ENCODE peak calls at places on chromosomes 2 and 18, in eight cellular contexts. One of them, this sample, is unnamed.

GRCh38 chr2:72035518-72036172 is 112.0 kb downstream of the CYP26B1 start:
- DNase-seq in endothelial cell: no peak
- DNase-seq in AG09319: no peak
- DNase-seq in choroid plexus epithelial cell: peak
- DNase-seq in A549: no peak
- DNase-seq in K562: peak
- DNase-seq in epithelial cell of esophagus: peak
- DNase-seq in NB4: peak
- DNase-seq in this sample: no peak

GRCh38 chr2:137975280-137976271 is 11.3 kb downstream of the HNMT start:
- DNase-seq in endothelial cell: no peak
- DNase-seq in AG09319: no peak
- DNase-seq in choroid plexus epithelial cell: no peak
- DNase-seq in A549: no peak
- DNase-seq in K562: no peak
- DNase-seq in epithelial cell of esophagus: peak
- DNase-seq in NB4: no peak
- DNase-seq in this sample: no peak

GRCh38 chr2:20438334-20439192 is 8.3 kb upstream of the RHOB start:
- DNase-seq in endothelial cell: no peak
- DNase-seq in AG09319: no peak
- DNase-seq in choroid plexus epithelial cell: peak
- DNase-seq in A549: peak
- DNase-seq in K562: no peak
- DNase-seq in epithelial cell of esophagus: peak
- DNase-seq in NB4: peak
- DNase-seq in this sample: peak

GRCh38 chr2:237955640-237956401 is 11.0 kb upstream of the UBE2F start:
- DNase-seq in endothelial cell: no peak
- DNase-seq in AG09319: no peak
- DNase-seq in choroid plexus epithelial cell: no peak
- DNase-seq in A549: no peak
- DNase-seq in K562: no peak
- DNase-seq in epithelial cell of esophagus: no peak
- DNase-seq in NB4: no peak
- DNase-seq in this sample: no peak

GRCh38 chr2:204277226-204277625 is 268.0 kb upstream of the PARD3B start:
- DNase-seq in endothelial cell: no peak
- DNase-seq in AG09319: no peak
- DNase-seq in choroid plexus epithelial cell: no peak
- DNase-seq in A549: no peak
- DNase-seq in K562: no peak
- DNase-seq in epithelial cell of esophagus: no peak
- DNase-seq in NB4: no peak
- DNase-seq in this sample: no peak

GRCh38 chr2:23420091-23420839 is 35.3 kb downstream of the KLHL29 start:
- DNase-seq in endothelial cell: no peak
- DNase-seq in AG09319: no peak
- DNase-seq in choroid plexus epithelial cell: no peak
- DNase-seq in A549: no peak
- DNase-seq in K562: no peak
- DNase-seq in epithelial cell of esophagus: no peak
- DNase-seq in NB4: no peak
- DNase-seq in this sample: no peak

GRCh38 chr18:9792565-9793226 is 84.6 kb downstream of the RAB31 start:
- DNase-seq in endothelial cell: peak
- DNase-seq in AG09319: no peak
- DNase-seq in choroid plexus epithelial cell: no peak
- DNase-seq in A549: peak
- DNase-seq in K562: peak
- DNase-seq in epithelial cell of esophagus: no peak
- DNase-seq in NB4: peak
- DNase-seq in this sample: no peak

GRCh38 chr18:70621710-70622109 is 332.9 kb downstream of the SOCS6 start:
- DNase-seq in endothelial cell: no peak
- DNase-seq in AG09319: no peak
- DNase-seq in choroid plexus epithelial cell: no peak
- DNase-seq in A549: no peak
- DNase-seq in K562: no peak
- DNase-seq in epithelial cell of esophagus: no peak
- DNase-seq in NB4: peak
- DNase-seq in this sample: no peak

GRCh38 chr2:72630767-72631166 is 195.1 kb downstream of the EXOC6B start:
- DNase-seq in endothelial cell: no peak
- DNase-seq in AG09319: peak
- DNase-seq in choroid plexus epithelial cell: peak
- DNase-seq in A549: peak
- DNase-seq in K562: no peak
- DNase-seq in epithelial cell of esophagus: peak
- DNase-seq in NB4: no peak
- DNase-seq in this sample: no peak

GRCh38 chr2:9809064-9809356 is 34.3 kb upstream of the TAF1B start:
- DNase-seq in endothelial cell: no peak
- DNase-seq in AG09319: no peak
- DNase-seq in choroid plexus epithelial cell: no peak
- DNase-seq in A549: no peak
- DNase-seq in K562: no peak
- DNase-seq in epithelial cell of esophagus: peak
- DNase-seq in NB4: no peak
- DNase-seq in this sample: no peak

GRCh38 chr2:74908763-74909444 is 49.5 kb upstream of the POLE4 start:
- DNase-seq in endothelial cell: no peak
- DNase-seq in AG09319: no peak
- DNase-seq in choroid plexus epithelial cell: no peak
- DNase-seq in A549: no peak
- DNase-seq in K562: no peak
- DNase-seq in epithelial cell of esophagus: peak
- DNase-seq in NB4: no peak
- DNase-seq in this sample: no peak

GRCh38 chr2:56448999-56449431 is 265.2 kb downstream of the CCDC85A start:
- DNase-seq in endothelial cell: no peak
- DNase-seq in AG09319: no peak
- DNase-seq in choroid plexus epithelial cell: no peak
- DNase-seq in A549: peak
- DNase-seq in K562: no peak
- DNase-seq in epithelial cell of esophagus: peak
- DNase-seq in NB4: no peak
- DNase-seq in this sample: no peak

DNA sequence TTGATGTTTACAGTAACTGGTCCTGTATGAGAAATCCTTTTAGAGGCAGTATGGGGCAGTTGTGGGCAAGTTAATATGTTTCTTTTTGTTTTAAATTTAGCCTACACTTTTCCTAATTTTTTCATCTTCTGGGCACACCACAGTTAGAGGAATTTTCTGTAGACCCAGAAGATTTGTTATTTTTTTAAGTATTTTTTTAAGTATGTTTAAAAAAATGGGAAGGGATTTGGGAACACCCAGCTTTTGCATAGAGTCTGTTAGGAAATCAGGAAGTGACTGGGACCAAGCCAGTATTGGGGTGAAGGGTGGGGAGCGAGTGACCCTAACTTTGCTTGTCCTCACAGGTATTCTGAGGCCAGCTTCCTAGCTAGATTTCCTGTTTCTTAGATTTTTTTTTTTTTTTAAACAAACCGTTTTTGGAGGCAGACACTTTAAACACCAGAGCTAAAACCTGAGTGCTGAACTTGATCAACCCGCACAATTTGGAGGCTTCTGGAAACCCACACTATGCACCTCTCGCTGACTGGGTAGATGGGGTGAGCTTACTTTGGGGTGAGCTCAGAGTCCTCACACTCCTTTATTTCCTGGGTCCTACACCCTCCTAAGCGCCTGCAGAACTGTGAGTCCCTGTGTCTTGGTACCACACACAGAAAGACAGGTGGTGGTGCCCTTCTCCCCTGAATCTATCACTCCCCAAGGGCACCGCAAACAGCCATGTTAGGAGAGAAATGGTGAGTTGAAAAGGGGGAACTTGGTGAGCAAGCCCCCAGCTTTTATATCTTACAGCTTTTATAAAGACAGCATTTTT is 5.2 kb downstream of the GATA6 start:
- DNase-seq in endothelial cell: no peak
- DNase-seq in AG09319: no peak
- DNase-seq in choroid plexus epithelial cell: peak
- DNase-seq in A549: no peak
- DNase-seq in K562: no peak
- DNase-seq in epithelial cell of esophagus: no peak
- DNase-seq in NB4: no peak
- DNase-seq in this sample: no peak
- TF ChIP-seq CTCF in endothelial cell: no peak
- TF ChIP-seq CTCF in AG09319: no peak
- TF ChIP-seq CTCF in choroid plexus epithelial cell: peak
- TF ChIP-seq CTCF in A549: no peak
- TF ChIP-seq CTCF in K562: no peak
- TF ChIP-seq CTCF in epithelial cell of esophagus: no peak
- TF ChIP-seq CTCF in NB4: no peak
- TF ChIP-seq CTCF in this sample: no peak

DNA sequence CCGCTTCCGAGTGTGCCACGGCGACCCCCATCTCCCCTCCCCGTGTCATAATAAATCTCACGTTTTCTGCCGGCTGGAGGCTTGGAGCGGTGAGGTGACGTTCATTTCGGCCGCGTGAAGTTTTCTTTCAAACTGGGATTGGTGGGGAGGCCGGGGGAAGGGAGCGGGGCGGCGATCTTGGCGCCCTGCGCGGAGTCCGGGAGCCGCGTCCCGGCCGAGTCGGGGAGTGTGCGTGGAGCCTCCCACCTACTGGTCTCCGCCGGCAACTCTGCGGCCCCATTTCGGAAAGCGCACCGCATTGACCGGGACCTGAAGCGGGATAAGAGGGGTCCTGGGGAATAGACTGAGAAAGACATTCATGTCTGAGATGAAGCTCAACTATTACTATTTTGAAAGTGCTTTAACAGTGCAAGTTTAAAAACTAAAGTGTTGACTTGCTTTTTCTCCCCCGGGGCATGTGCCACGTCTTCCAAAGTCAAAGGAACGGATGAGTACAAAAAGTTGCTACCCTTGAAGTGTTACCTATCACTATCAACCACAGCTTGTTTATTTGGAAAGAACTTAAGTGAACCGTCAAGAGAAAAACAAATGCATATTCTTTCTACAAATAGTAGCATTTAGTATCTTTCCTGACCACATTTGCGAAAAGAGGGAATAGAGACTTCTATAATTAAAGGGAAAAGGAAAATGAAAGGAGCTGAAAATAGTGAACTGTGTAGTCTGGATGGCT is 818 bp upstream of the IKZF2 start:
- DNase-seq in endothelial cell: peak
- DNase-seq in AG09319: peak
- DNase-seq in choroid plexus epithelial cell: peak
- DNase-seq in A549: peak
- DNase-seq in K562: peak
- DNase-seq in epithelial cell of esophagus: peak
- DNase-seq in NB4: peak
- DNase-seq in this sample: peak
- TF ChIP-seq CTCF in endothelial cell: no peak
- TF ChIP-seq CTCF in AG09319: peak
- TF ChIP-seq CTCF in choroid plexus epithelial cell: peak
- TF ChIP-seq CTCF in A549: no peak
- TF ChIP-seq CTCF in K562: peak
- TF ChIP-seq CTCF in epithelial cell of esophagus: peak
- TF ChIP-seq CTCF in NB4: peak
- TF ChIP-seq CTCF in this sample: peak

GRCh38 chr2:102597788-102598187 is 21.6 kb upstream of the SLC9A2 start:
- DNase-seq in endothelial cell: no peak
- DNase-seq in AG09319: no peak
- DNase-seq in choroid plexus epithelial cell: no peak
- DNase-seq in A549: no peak
- DNase-seq in K562: no peak
- DNase-seq in epithelial cell of esophagus: no peak
- DNase-seq in NB4: peak
- DNase-seq in this sample: no peak
- TF ChIP-seq CTCF in endothelial cell: no peak
- TF ChIP-seq CTCF in AG09319: no peak
- TF ChIP-seq CTCF in choroid plexus epithelial cell: no peak
- TF ChIP-seq CTCF in A549: no peak
- TF ChIP-seq CTCF in K562: peak
- TF ChIP-seq CTCF in epithelial cell of esophagus: no peak
- TF ChIP-seq CTCF in NB4: no peak
- TF ChIP-seq CTCF in this sample: no peak

DNA sequence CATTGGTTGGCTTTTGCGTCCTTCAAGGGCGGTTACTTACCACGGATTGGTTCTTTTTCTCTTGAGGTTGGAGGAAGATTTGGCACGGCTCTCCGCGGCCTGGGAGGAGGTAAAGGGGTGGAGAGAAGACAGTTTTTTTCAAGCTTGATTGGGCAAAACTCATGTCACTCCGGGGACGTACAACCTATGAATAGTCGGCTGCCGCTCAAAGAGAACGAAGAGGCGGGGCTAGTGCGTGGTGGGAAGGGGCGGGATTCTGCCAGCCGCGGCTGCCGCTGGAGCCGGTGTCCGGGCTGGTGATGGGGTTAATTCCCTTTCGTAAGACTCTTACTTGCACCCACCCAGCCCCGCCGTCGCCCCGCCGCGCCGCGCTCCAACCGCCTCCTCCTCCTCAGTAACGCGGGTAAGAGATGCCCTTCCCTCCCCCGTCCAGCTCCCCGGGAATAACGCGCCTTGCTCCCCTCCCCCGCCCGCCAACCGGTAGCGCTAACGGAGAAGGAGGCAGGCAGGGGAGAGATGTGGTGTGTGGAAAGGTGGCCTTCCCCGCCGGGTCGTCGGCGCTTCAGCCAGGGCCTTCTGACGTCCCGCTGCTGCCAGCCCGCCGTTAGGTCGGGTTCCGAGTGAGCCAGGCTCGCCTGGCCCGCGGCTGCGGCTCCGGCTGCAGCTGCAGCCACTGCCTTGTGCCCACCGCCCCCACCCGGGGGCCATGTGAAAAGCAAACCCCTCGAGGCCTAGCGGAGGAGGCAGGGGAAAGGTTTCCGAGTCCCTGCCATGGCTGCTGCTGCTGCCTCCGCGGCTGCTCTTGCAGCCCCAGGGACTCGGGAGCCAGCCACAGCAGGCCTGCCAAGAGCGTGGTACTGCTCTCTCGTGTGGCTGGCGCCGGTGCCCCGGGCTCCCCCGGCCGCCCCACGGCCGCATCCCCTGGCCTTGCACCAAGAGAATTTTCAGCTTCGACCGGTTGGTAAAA is at the start of gene R3HDM1:
- DNase-seq in endothelial cell: peak
- DNase-seq in AG09319: peak
- DNase-seq in choroid plexus epithelial cell: peak
- DNase-seq in A549: peak
- DNase-seq in K562: peak
- DNase-seq in epithelial cell of esophagus: peak
- DNase-seq in NB4: peak
- DNase-seq in this sample: peak
- TF ChIP-seq CTCF in endothelial cell: no peak
- TF ChIP-seq CTCF in AG09319: peak
- TF ChIP-seq CTCF in choroid plexus epithelial cell: no peak
- TF ChIP-seq CTCF in A549: peak
- TF ChIP-seq CTCF in K562: peak
- TF ChIP-seq CTCF in epithelial cell of esophagus: no peak
- TF ChIP-seq CTCF in NB4: no peak
- TF ChIP-seq CTCF in this sample: no peak